ENCODE peak calls at places on chromosomes 1 and 21, in five cellular contexts. One of them, this sample, is unnamed.

GRCh38 chr1:164137273-164137947 is 421.6 kb upstream of the PBX1 start:
- DNase-seq in tibial nerve: no peak
- DNase-seq in uterus: no peak
- DNase-seq in sigmoid colon: no peak
- DNase-seq in transverse colon: no peak
- DNase-seq in this sample: no peak

GRCh38 chr1:184553845-184554244 is 167.0 kb downstream of the C1orf21 start:
- DNase-seq in sigmoid colon: no peak
- DNase-seq in tibial nerve: no peak
- DNase-seq in uterus: no peak
- DNase-seq in transverse colon: no peak
- DNase-seq in this sample: no peak

GRCh38 chr1:116113615-116114014 is 2.4 kb downstream of the MAB21L3 start:
- DNase-seq in tibial nerve: no peak
- DNase-seq in sigmoid colon: no peak
- DNase-seq in uterus: no peak
- DNase-seq in transverse colon: no peak
- DNase-seq in this sample: no peak

GRCh38 chr1:87814573-87814972 is 485.9 kb downstream of the LMO4 start:
- DNase-seq in sigmoid colon: no peak
- DNase-seq in tibial nerve: no peak
- DNase-seq in uterus: no peak
- DNase-seq in transverse colon: no peak
- DNase-seq in this sample: no peak

GRCh38 chr1:182095946-182096345 is 34.4 kb upstream of the ZNF648 start:
- DNase-seq in tibial nerve: no peak
- DNase-seq in uterus: no peak
- DNase-seq in sigmoid colon: no peak
- DNase-seq in transverse colon: no peak
- DNase-seq in this sample: no peak

GRCh38 chr1:48744032-48744431 is 32.7 kb downstream of the BEND5 start:
- DNase-seq in uterus: no peak
- DNase-seq in transverse colon: no peak
- DNase-seq in tibial nerve: no peak
- DNase-seq in sigmoid colon: no peak
- DNase-seq in this sample: no peak

GRCh38 chr1:4216231-4216630 is 316.2 kb upstream of the C1orf174 start:
- DNase-seq in tibial nerve: no peak
- DNase-seq in uterus: no peak
- DNase-seq in transverse colon: no peak
- DNase-seq in sigmoid colon: no peak
- DNase-seq in this sample: no peak

GRCh38 chr1:231407537-231408396 is 14.3 kb downstream of the EGLN1 start:
- DNase-seq in transverse colon: no peak
- DNase-seq in uterus: no peak
- DNase-seq in tibial nerve: no peak
- DNase-seq in sigmoid colon: no peak
- DNase-seq in this sample: no peak

GRCh38 chr1:4527819-4528218 is 126.6 kb upstream of the AJAP1 start:
- DNase-seq in sigmoid colon: no peak
- DNase-seq in transverse colon: no peak
- DNase-seq in tibial nerve: no peak
- DNase-seq in uterus: no peak
- DNase-seq in this sample: no peak

GRCh38 chr1:43708006-43708412 is 673 bp downstream of the ST3GAL3 start:
- DNase-seq in sigmoid colon: no peak
- DNase-seq in uterus: no peak
- DNase-seq in transverse colon: no peak
- DNase-seq in tibial nerve: no peak
- DNase-seq in this sample: no peak

GRCh38 chr1:43705334-43705733 is 2.0 kb upstream of the ST3GAL3 start:
- DNase-seq in uterus: no peak
- DNase-seq in sigmoid colon: no peak
- DNase-seq in tibial nerve: no peak
- DNase-seq in transverse colon: no peak
- DNase-seq in this sample: no peak

GRCh38 chr1:43705982-43706597 is 1.2 kb upstream of the ST3GAL3 start:
- DNase-seq in uterus: no peak
- DNase-seq in tibial nerve: no peak
- DNase-seq in transverse colon: no peak
- DNase-seq in sigmoid colon: no peak
- DNase-seq in this sample: no peak

GRCh38 chr1:43706598-43707190 is 642 bp upstream of the ST3GAL3 start:
- DNase-seq in tibial nerve: no peak
- DNase-seq in uterus: no peak
- DNase-seq in sigmoid colon: no peak
- DNase-seq in transverse colon: peak
- DNase-seq in this sample: no peak

GRCh38 chr1:43707191-43708005 is at the start of gene ST3GAL3:
- DNase-seq in transverse colon: peak
- DNase-seq in sigmoid colon: peak
- DNase-seq in tibial nerve: peak
- DNase-seq in uterus: peak
- DNase-seq in this sample: peak
- TF ChIP-seq POLR2A in transverse colon: peak
- TF ChIP-seq POLR2A in sigmoid colon: no peak
- TF ChIP-seq POLR2A in tibial nerve: peak
- TF ChIP-seq POLR2A in uterus: no peak
- TF ChIP-seq POLR2A in this sample: peak

DNA sequence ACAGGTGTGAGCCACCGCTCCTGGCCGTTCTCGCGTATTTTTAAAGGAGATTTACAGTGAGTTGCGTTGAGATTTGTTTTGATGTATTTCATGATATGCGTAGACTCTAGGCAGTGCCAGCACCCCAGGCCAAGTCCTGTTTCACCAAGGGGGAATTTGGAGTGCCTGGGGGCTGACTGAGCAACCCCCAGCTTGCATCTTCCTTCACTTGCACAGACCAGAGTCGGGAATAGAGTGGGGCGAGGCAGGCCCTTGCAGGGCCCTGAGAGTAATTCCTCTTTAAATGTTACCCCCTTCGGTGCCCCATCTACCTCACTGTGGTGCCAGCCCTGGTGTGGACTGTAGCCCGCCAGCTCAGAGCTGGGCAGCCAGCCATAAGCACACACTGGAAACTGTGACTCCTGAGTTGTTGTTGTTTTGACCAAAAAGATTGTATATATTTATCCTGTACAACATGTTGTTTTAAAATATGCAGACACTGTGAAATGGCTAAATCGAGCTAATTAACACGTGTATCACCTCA is 269.5 kb downstream of the NPHP4 start:
- DNase-seq in transverse colon: no peak
- DNase-seq in sigmoid colon: peak
- DNase-seq in uterus: no peak
- DNase-seq in tibial nerve: peak
- DNase-seq in this sample: no peak
- TF ChIP-seq CTCF in transverse colon: no peak
- TF ChIP-seq CTCF in sigmoid colon: no peak
- TF ChIP-seq CTCF in uterus: no peak
- TF ChIP-seq CTCF in tibial nerve: no peak
- TF ChIP-seq CTCF in this sample: no peak

GRCh38 chr1:53945183-53945432 is 391 bp downstream of the IFT25 start:
- DNase-seq in tibial nerve: no peak
- DNase-seq in transverse colon: no peak
- DNase-seq in uterus: no peak
- DNase-seq in sigmoid colon: no peak
- DNase-seq in this sample: no peak

GRCh38 chr1:53946252-53947171 is at the start of gene LRRC42:
- DNase-seq in sigmoid colon: no peak
- DNase-seq in uterus: no peak
- DNase-seq in transverse colon: no peak
- DNase-seq in tibial nerve: no peak
- DNase-seq in this sample: no peak

GRCh38 chr1:53947172-53947835 is 1.2 kb downstream of the LRRC42 start:
- DNase-seq in sigmoid colon: no peak
- DNase-seq in uterus: peak
- DNase-seq in transverse colon: no peak
- DNase-seq in tibial nerve: no peak
- DNase-seq in this sample: no peak

GRCh38 chr1:53944469-53945182 is 873 bp downstream of the IFT25 start:
- DNase-seq in transverse colon: no peak
- DNase-seq in uterus: peak
- DNase-seq in sigmoid colon: no peak
- DNase-seq in tibial nerve: no peak
- DNase-seq in this sample: no peak

DNA sequence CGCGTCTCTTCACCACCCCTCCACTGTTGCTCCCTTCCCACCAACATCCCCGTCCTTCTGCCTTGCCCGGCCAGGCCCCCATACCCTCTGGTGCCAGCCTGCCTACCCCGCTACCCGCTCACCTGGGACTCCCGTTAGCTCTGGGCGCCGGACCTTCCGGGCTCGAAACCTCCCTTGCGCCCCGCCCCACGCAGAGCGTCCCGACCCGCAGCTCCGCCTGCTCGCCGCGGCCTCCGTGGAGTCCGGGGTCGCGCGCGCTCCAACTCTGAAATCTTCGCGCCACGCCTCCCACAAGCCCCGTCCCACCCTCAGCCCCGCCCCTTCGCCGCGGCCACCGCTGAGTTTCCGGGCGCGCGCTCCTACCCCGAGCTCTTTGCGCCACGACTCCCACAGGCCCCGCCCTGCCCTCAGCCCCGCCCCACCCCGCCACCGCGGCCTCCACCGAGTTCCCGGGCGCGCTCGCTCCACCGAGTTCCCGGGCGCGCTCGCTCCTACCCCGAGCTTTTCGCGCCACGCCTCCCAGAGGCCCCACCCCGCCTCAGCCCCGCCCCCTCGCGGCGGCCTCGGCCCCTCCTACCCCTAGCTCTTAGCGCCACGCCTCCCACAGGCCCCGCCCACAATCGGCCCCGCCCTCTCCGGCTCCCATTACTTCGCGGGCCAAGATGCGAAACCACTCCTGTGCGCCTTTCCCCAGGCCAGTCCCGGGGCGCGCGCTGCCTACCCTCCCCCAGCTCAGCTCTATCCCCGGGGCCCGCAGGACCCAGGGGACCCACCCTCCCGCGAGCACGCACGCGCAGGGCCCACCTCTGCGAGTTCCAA is at the start of gene IFT25:
- DNase-seq in tibial nerve: peak
- DNase-seq in transverse colon: peak
- DNase-seq in uterus: peak
- DNase-seq in sigmoid colon: peak
- DNase-seq in this sample: peak
- TF ChIP-seq POLR2A in tibial nerve: peak
- TF ChIP-seq POLR2A in transverse colon: peak
- TF ChIP-seq POLR2A in uterus: peak
- TF ChIP-seq POLR2A in sigmoid colon: peak
- TF ChIP-seq POLR2A in this sample: peak

GRCh38 chr21:16605588-16605987 is 875.8 kb downstream of the USP25 start:
- DNase-seq in sigmoid colon: no peak
- DNase-seq in transverse colon: no peak
- DNase-seq in tibial nerve: no peak
- DNase-seq in uterus: no peak
- DNase-seq in this sample: no peak

GRCh38 chr21:16608209-16608830 is 878.5 kb downstream of the USP25 start:
- DNase-seq in tibial nerve: no peak
- DNase-seq in sigmoid colon: no peak
- DNase-seq in uterus: no peak
- DNase-seq in transverse colon: no peak
- DNase-seq in this sample: no peak
- TF ChIP-seq CTCF in tibial nerve: no peak
- TF ChIP-seq CTCF in sigmoid colon: no peak
- TF ChIP-seq CTCF in uterus: no peak
- TF ChIP-seq CTCF in transverse colon: no peak
- TF ChIP-seq CTCF in this sample: no peak

DNA sequence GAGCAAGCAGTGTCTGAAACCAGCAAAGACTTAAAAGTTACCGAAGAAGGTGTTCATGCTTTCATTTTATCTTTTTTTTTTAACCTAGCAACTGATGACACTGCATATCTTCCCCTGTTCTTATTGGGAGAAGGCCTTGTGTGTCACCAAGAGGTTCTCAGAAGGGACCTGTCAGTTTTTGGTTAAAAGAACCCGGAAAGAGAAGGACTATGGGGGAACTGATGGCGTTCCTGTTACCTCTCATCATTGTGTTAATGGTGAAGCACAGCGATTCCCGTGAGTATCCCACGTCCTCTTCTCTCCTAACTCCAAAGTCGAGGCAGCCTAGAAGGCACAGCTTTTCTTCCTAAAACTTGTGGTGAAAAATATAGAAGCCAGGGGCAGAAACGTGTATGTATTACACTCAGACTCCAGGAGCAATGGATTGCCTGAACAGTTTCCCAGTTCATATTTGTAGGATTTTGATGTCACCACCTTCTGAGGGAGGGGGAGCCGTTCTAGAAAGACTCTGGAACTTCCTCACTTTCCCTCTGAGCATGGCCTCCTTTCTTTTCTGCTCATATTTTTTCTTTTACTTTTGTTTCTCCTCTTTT is at the start of gene MR1:
- DNase-seq in tibial nerve: no peak
- DNase-seq in sigmoid colon: no peak
- DNase-seq in uterus: peak
- DNase-seq in transverse colon: no peak
- DNase-seq in this sample: peak
- TF ChIP-seq POLR2A in tibial nerve: peak
- TF ChIP-seq POLR2A in sigmoid colon: peak
- TF ChIP-seq POLR2A in uterus: peak
- TF ChIP-seq POLR2A in transverse colon: peak
- TF ChIP-seq POLR2A in this sample: peak

GRCh38 chr1:59638172-59638800 is 176.5 kb upstream of the HOOK1 start:
- DNase-seq in transverse colon: no peak
- DNase-seq in sigmoid colon: no peak
- DNase-seq in uterus: peak
- DNase-seq in tibial nerve: no peak
- DNase-seq in this sample: no peak
- TF ChIP-seq CTCF in transverse colon: no peak
- TF ChIP-seq CTCF in sigmoid colon: no peak
- TF ChIP-seq CTCF in uterus: no peak
- TF ChIP-seq CTCF in tibial nerve: no peak
- TF ChIP-seq CTCF in this sample: no peak

GRCh38 chr21:29002442-29003144 is 9.9 kb upstream of the LTN1 start:
- DNase-seq in tibial nerve: peak
- DNase-seq in transverse colon: peak
- DNase-seq in sigmoid colon: peak
- DNase-seq in uterus: peak
- DNase-seq in this sample: peak
- TF ChIP-seq POLR2A in tibial nerve: peak
- TF ChIP-seq POLR2A in transverse colon: peak
- TF ChIP-seq POLR2A in sigmoid colon: peak
- TF ChIP-seq POLR2A in uterus: peak
- TF ChIP-seq POLR2A in this sample: peak

DNA sequence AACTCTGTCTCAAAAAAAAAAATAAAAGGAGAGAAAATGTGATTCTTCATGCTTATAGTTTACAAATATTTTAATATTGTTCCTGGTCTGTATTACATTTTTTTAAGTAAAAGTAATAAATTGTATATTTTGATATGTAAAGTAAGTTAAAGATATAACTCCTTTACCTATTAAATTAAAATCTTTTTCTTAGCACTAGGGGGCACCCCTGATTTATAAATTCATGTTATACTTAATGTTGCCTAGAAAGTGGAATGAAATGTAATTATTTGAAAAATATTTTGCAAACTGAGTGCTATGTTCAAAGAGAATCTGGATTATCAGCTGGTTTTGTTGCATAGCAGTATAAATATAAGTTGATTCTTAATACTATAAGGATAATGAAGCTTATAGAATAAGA is 49.2 kb downstream of the RALGPS2 start:
- DNase-seq in sigmoid colon: no peak
- DNase-seq in tibial nerve: no peak
- DNase-seq in transverse colon: no peak
- DNase-seq in uterus: no peak
- DNase-seq in this sample: no peak
- TF ChIP-seq CTCF in sigmoid colon: peak
- TF ChIP-seq CTCF in tibial nerve: peak
- TF ChIP-seq CTCF in transverse colon: peak
- TF ChIP-seq CTCF in uterus: peak
- TF ChIP-seq CTCF in this sample: no peak

GRCh38 chr1:22376001-22376400 is 75.7 kb upstream of the ZBTB40 start:
- DNase-seq in uterus: no peak
- DNase-seq in transverse colon: no peak
- DNase-seq in sigmoid colon: no peak
- DNase-seq in tibial nerve: no peak
- DNase-seq in this sample: no peak
- TF ChIP-seq POLR2A in uterus: no peak
- TF ChIP-seq POLR2A in transverse colon: no peak
- TF ChIP-seq POLR2A in sigmoid colon: no peak
- TF ChIP-seq POLR2A in tibial nerve: no peak
- TF ChIP-seq POLR2A in this sample: no peak

This sample was measured in prostate gland.